ENCODE peak calls at places on chromosomes 4 and X, in seven cellular contexts. K is sigmoid colon, V is stomach, E is K562, L is suprapubic skin, X is ovary, Z is H1. N is an unnamed sample.

GRCh38 chrX:46630141-46630540 is 56.6 kb downstream of the CHST7 start:
- DNase-seq in K (no peak), V (no peak), E (no peak), L (no peak), X (no peak), Z (no peak), N (no peak)

GRCh38 chrX:134957836-134958235 is 33.0 kb upstream of the SMIM10 start:
- DNase-seq in K (no peak), V (no peak), E (no peak), L (no peak), X (no peak), Z (no peak), N (no peak)

GRCh38 chr4:56764206-56764605 is 57.3 kb downstream of the SPINK2 start:
- DNase-seq in K (no peak), V (no peak), E (no peak), L (no peak), X (no peak), Z (no peak), N (no peak)

GRCh38 chr4:183960912-183961569 is 55.9 kb downstream of the STOX2 start:
- DNase-seq in K (no peak), V (no peak), E (no peak), L (no peak), X (no peak), Z (no peak), N (no peak)

GRCh38 chr4:26020083-26020668 is 106.2 kb downstream of the SMIM20 start:
- DNase-seq in K (no peak), V (no peak), E (no peak), L (no peak), X (no peak), Z (no peak), N (no peak)

GRCh38 chr4:74623041-74623440 is 171.3 kb downstream of the BTC start:
- DNase-seq in K (no peak), V (no peak), E (peak; percentile 61), L (no peak), X (no peak), Z (no peak), N (no peak)

GRCh38 chrX:123267220-123267619 is 83.1 kb downstream of the GRIA3 start:
- DNase-seq in K (no peak), V (no peak), E (no peak), L (no peak), X (no peak), Z (no peak), N (no peak)

GRCh38 chr4:165972747-165973146 is 99.7 kb downstream of the TLL1 start:
- DNase-seq in K (no peak), V (no peak), E (no peak), L (no peak), X (no peak), Z (no peak), N (no peak)

GRCh38 chr4:149845643-149846208 is 30.1 kb upstream of the IQCM start:
- DNase-seq in K (no peak), V (no peak), E (no peak), L (no peak), X (no peak), Z (no peak), N (no peak)

GRCh38 chrX:130726661-130727060 is 176.3 kb downstream of the ENOX2 start:
- DNase-seq in K (no peak), V (no peak), E (no peak), L (no peak), X (no peak), Z (no peak), N (no peak)

GRCh38 chrX:34275710-34276109 is 143.6 kb upstream of the FAM47A start:
- DNase-seq in K (no peak), V (no peak), E (no peak), L (no peak), X (no peak), Z (no peak), N (no peak)

GRCh38 chr4:61583696-61584095 is 383.6 kb downstream of the ADGRL3 start:
- DNase-seq in K (no peak), V (no peak), E (no peak), L (no peak), X (no peak), Z (no peak), N (no peak)

GRCh38 chr4:152316969-152317368 is 218.9 kb downstream of the FBXW7 start:
- DNase-seq in K (no peak), V (no peak), E (no peak), L (no peak), X (no peak), Z (no peak), N (no peak)

GRCh38 chrX:123884809-123885408 is 25.1 kb downstream of the XIAP start:
- DNase-seq in K (no peak), V (no peak), E (peak; percentile 26), L (no peak), X (no peak), Z (no peak), N (peak; percentile 50)

GRCh38 chr4:80173387-80173786 is 23.9 kb upstream of the PRDM8 start:
- DNase-seq in K (no peak), V (no peak), E (no peak), L (no peak), X (no peak), Z (no peak), N (no peak)

GRCh38 chr4:168923526-168924194 is 86.4 kb downstream of the CBR4 start:
- DNase-seq in K (no peak), V (peak; percentile 55), E (peak; percentile 64), L (no peak), X (peak; percentile 64), Z (peak; percentile 62), N (no peak)

GRCh38 chr4:183876268-183876934 is 28.7 kb upstream of the STOX2 start:
- DNase-seq in K (peak; percentile 80), V (peak; percentile 87), E (no peak), L (no peak), X (peak; percentile 98), Z (no peak), N (no peak)

GRCh38 chr4:17092990-17093880 is 194.8 kb upstream of the LDB2 start:
- DNase-seq in K (no peak), V (no peak), E (no peak), L (no peak), X (no peak), Z (no peak), N (no peak)
- TF ChIP-seq EP300 in K (no peak), V (no peak), E (no peak), L (no peak), X (no peak), Z (no peak), N (no peak)

GRCh38 chr4:39467470-39467869 is 8.6 kb downstream of the LIAS start:
- DNase-seq in K (no peak), V (no peak), E (no peak), L (no peak), X (no peak), Z (no peak), N (no peak)

GRCh38 chr4:39470402-39470801 is 11.5 kb downstream of the LIAS start:
- DNase-seq in K (no peak), V (no peak), E (no peak), L (no peak), X (no peak), Z (no peak), N (no peak)

GRCh38 chr4:39472396-39472795 is 13.5 kb downstream of the LIAS start:
- DNase-seq in K (no peak), V (no peak), E (no peak), L (no peak), X (no peak), Z (no peak), N (no peak)

GRCh38 chr4:39466747-39467146 is 7.9 kb downstream of the LIAS start:
- DNase-seq in K (no peak), V (no peak), E (no peak), L (no peak), X (no peak), Z (no peak), N (no peak)

DNA sequence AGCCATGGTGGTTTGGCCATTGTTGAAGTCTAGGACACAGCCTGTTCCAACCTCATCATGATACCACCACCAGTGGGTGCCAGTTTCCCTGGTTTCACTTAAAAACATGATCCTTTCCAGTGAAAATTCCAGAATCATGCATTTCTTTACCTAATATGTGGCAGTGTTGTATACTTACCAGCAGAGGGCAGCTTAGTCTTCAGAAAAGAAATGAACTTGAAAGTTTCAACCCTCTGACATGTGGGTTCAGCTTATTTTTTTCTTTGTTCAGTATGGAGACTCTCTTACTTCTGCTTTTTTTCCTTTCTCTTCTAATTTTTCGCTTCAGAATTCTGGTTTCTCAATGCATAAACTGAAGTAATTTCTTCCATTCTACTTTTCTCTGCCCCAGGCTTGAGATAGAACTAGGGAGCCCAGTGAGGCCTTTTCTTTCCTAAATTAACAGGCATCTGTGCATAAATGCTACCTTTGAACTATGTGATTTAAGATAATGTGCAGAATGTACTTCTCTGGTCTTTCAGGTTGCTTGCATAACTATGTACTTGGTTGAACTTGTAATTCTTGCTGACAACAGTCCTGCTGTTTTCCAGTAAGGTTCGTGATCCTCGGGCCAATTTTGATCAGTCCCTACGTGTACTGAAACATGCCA is 10.7 kb downstream of the LIAS start:
- DNase-seq in K (no peak), V (no peak), E (peak; percentile 48), L (no peak), X (peak; percentile 49), Z (no peak), N (no peak)
- H3K27ac ChIP-seq in K (peak overlapping the region; percentile 50), V (no peak overlapping the region), E (no peak overlapping the region), L (peak overlapping the region; percentile 45), X (no peak overlapping the region), Z (no peak overlapping the region), N (peak overlapping the region; percentile 59)

GRCh38 chrX:57289089-57289488 is 2.6 kb downstream of the FAAH2 start:
- DNase-seq in K (no peak), V (no peak), E (no peak), L (no peak), X (no peak), Z (no peak), N (no peak)

GRCh38 chrX:57282568-57282967 is 3.9 kb upstream of the FAAH2 start:
- DNase-seq in K (no peak), V (no peak), E (no peak), L (no peak), X (no peak), Z (no peak), N (no peak)

GRCh38 chrX:57285001-57285400 is 1.5 kb upstream of the FAAH2 start:
- DNase-seq in K (no peak), V (no peak), E (no peak), L (no peak), X (no peak), Z (no peak), N (no peak)

DNA sequence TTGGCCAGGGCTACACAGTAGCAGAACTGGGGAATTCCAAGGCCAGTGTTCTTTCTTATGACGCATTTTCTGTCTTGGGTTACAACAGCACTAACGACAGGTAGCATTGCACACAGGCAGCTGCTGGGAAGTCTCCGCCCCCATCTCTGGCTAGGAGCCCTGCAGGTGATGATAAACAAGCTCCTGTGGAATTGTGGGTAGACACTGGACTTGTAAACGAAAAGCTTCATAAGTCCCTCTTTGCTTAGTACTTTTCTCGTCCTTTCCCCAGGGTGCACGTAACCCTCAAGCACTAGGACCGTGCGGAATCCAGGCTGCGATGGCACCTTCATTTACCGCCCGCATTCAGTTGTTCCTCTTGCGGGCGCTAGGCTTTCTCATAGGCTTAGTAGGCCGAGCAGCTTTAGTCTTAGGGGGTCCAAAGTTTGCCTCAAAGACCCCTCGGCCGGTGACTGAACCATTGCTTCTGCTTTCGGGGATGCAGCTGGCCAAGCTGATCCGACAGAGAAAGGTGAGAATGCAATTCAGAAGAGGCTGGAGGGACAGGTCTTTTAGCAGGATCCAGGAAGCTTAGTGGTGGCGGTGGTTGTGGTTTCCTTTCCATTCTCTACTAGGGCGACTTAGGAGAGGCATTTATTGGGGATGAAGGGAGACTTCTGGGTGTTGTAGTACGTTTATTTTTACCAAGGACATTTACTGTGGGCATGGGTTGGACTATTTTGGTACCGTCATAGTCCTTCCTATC is at the start of gene FAAH2:
- DNase-seq in K (no peak), V (peak; percentile 77), E (peak; percentile 8), L (no peak), X (no peak), Z (peak; percentile 55), N (no peak)
- TF ChIP-seq CTCF in K (no peak), V (no peak), E (no peak), L (no peak), X (no peak), Z (no peak), N (no peak)

GRCh38 chr4:93243262-93243661 is 585.3 kb upstream of the ATOH1 start:
- DNase-seq in K (no peak), V (no peak), E (no peak), L (no peak), X (no peak), Z (no peak), N (no peak)
- TF ChIP-seq EP300 in K (no peak), V (no peak), E (no peak), L (no peak), X (no peak), Z (no peak), N (no peak)

N was measured in tibial nerve.